ENCODE peak calls at places on chromosome 21, in five cellular contexts. V is hepatocyte, A is skeletal muscle cell, P is heart left ventricle, K is IMR-90. G is an unnamed sample.

GRCh38 chr21:46600978-46601377 is 3.9 kb downstream of the S100B start:
- DNase-seq in V (no peak), A (no peak), P (no peak), K (no peak), G (no peak)

GRCh38 chr21:45747802-45748445 is 104.4 kb downstream of the PCBP3 start:
- DNase-seq in V (peak), A (peak), P (no peak), K (peak), G (peak)

GRCh38 chr21:16239659-16240265 is 510.0 kb downstream of the USP25 start:
- DNase-seq in V (peak), A (no peak), P (no peak), K (no peak), G (peak)

GRCh38 chr21:34938079-34938764 is 110.9 kb downstream of the RUNX1 start:
- DNase-seq in V (no peak), A (no peak), P (no peak), K (peak), G (peak)

GRCh38 chr21:45466330-45467220 is 61.6 kb downstream of the COL18A1 start:
- DNase-seq in V (no peak), A (no peak), P (peak), K (no peak), G (no peak)

GRCh38 chr21:34526618-34527290 is 14.7 kb upstream of the KCNE1 start:
- DNase-seq in V (peak), A (peak), P (peak), K (peak), G (peak)

GRCh38 chr21:38938343-38938742 is 132.6 kb downstream of the ETS2 start:
- DNase-seq in V (no peak), A (no peak), P (no peak), K (peak), G (peak)

GRCh38 chr21:39452965-39453332 is 1.2 kb downstream of the SH3BGR start:
- DNase-seq in V (no peak), A (no peak), P (no peak), K (no peak), G (no peak)

GRCh38 chr21:38979271-38980196 is 173.8 kb downstream of the ETS2 start:
- DNase-seq in V (peak), A (no peak), P (no peak), K (peak), G (no peak)

GRCh38 chr21:15894596-15894995 is 164.8 kb downstream of the USP25 start:
- DNase-seq in V (no peak), A (no peak), P (no peak), K (peak), G (no peak)

GRCh38 chr21:20045197-20045596 is 953.0 kb upstream of the NCAM2 start:
- DNase-seq in V (no peak), A (no peak), P (no peak), K (no peak), G (no peak)

GRCh38 chr21:35217504-35218060 is 168.5 kb upstream of the RUNX1 start:
- DNase-seq in V (peak), A (no peak), P (no peak), K (peak), G (peak)

GRCh38 chr21:34330055-34330454 is 33.8 kb upstream of the KCNE2 start:
- DNase-seq in V (no peak), A (no peak), P (no peak), K (no peak), G (no peak)

GRCh38 chr21:43370091-43370658 is 56.8 kb downstream of the SIK1 start:
- DNase-seq in V (no peak), A (no peak), P (no peak), K (peak), G (no peak)

GRCh38 chr21:38365521-38365920 is 108.7 kb downstream of the KCNJ15 start:
- DNase-seq in V (no peak), A (no peak), P (no peak), K (no peak), G (no peak)

GRCh38 chr21:45513741-45514310 is 28.4 kb downstream of the SLC19A1 start:
- DNase-seq in V (no peak), A (no peak), P (peak), K (no peak), G (no peak)

GRCh38 chr21:26405071-26405470 is 168.0 kb downstream of the CYYR1 start:
- DNase-seq in V (peak), A (peak), P (no peak), K (peak), G (peak)

GRCh38 chr21:34545079-34545884 is 33.3 kb upstream of the KCNE1 start:
- DNase-seq in V (peak), A (no peak), P (peak), K (peak), G (peak)

GRCh38 chr21:39385299-39386145 is 36.6 kb upstream of the HMGN1 start:
- DNase-seq in V (no peak), A (peak), P (peak), K (peak), G (no peak)

GRCh38 chr21:20662523-20662922 is 335.7 kb upstream of the NCAM2 start:
- DNase-seq in V (no peak), A (no peak), P (no peak), K (no peak), G (no peak)

GRCh38 chr21:15422761-15423160 is 307.0 kb upstream of the USP25 start:
- DNase-seq in V (no peak), A (peak), P (no peak), K (peak), G (peak)

GRCh38 chr21:19792004-19792403 is 1206.2 kb upstream of the NCAM2 start:
- DNase-seq in V (no peak), A (no peak), P (no peak), K (no peak), G (no peak)

DNA sequence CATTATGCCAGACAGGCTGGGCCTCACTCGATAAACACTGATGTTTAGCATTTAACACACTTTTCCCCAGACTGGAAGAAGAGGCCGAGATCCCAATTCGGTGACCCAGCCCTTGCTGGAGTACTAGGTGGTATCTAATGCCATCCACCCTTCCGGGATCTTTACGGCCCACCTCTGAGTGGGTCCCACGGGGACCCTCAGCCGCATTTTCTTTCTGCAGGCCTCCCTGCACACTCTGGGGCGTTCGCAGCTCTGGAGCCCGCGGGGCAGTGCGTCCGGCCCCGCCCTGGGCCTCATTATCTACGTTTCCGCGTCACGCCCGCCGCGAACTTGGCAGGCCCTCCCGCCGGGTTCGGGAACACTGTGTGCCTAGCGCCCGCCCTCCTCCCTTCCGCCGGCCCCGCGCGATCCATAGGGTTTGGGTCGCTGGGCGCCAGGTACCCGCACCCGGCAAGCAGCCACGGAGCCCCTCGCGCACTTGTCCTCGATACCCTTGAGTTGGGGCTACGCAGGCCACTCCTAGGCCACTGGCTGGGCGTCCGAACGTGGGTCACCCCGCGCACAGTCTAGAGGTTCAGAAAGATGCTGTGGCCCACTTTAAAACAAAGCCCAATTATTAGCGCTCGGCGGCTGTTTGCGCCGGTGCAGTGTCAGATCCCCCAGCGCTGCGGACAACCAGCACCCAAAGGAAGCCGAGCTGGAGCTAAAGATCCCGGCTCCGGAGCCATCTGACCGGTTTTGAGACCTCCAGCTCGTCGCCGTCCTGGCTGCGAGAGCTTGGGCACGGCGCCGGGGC is 942 bp upstream of the EVA1C start:
- DNase-seq in V (peak), A (no peak), P (peak), K (peak), G (peak)
- H3K4me3 ChIP-seq in V (peak), A (peak), P (peak), K (peak), G (peak)

GRCh38 chr21:36709030-36709867 is 10.3 kb downstream of the SIM2 start:
- DNase-seq in V (no peak), A (no peak), P (no peak), K (no peak), G (no peak)
- H3K4me3 ChIP-seq in V (no peak), A (peak), P (no peak), K (no peak), G (no peak)

DNA sequence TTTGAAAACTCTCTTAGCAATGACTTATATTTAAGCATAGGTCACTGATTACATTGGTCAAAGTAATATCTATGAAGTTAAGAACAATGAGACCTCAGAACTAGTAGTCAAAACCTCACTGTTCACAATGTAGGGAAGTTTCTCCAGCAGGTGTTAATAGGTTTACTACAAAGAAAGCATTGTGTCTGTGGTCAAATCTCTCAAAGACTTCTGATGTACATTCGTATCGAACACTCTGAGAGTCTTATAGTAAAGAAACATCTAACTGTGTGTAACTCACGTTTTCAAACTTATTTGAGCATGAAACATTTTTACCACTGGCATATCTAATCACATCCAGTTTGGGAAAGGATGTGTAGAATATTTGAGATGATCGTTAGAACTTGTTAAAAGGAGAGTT is 76.0 kb downstream of the MAP3K7CL start:
- DNase-seq in V (no peak), A (no peak), P (no peak), K (no peak), G (no peak)
- H3K4me3 ChIP-seq in V (no peak), A (no peak), P (no peak), K (no peak), G (no peak)

DNA sequence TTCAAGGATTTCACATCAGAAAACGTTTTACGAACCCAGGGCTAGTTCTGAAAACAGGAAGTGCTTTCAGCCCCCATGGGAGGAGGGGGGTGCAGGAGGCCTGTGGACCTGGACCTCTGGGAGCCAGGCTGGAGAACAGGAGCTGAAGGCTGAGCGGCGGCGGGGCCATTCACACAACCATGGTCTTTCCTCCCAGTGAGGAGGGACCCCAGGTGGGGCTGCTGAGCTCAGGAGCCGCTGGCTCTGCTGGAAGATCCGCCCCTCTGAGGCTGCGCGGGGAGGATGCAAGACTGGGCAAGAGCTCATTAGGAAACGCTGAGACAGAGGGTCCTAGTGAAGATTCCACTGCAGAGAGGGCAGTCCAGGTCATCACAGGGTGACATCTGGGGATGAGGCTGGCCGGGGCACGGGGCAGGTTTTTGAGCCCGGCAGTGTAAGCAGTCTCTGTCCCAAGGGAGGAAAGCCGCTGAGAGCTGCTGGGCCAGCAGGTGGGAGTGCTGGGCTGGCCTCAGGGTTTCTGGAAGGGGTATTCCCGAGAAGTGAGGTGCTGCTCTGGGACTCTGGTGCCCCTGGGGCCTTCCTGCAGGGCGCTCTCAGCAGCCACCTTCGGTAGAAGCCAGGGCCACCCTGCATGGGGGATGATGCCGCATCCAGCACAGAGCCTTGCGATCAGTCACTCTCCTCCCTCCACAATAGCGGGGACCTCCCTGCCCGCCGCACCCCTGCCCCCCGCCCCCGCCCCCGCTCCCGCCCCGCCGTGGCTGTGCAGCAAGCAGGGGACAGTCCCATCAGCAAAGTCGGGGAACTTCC is 7.5 kb downstream of the MX2 start:
- DNase-seq in V (peak), A (no peak), P (peak), K (no peak), G (peak)
- H3K4me3 ChIP-seq in V (no peak), A (no peak), P (peak), K (no peak), G (peak)

GRCh38 chr21:31553926-31554325 is 105.6 kb upstream of the SOD1 start:
- DNase-seq in V (no peak), A (no peak), P (no peak), K (no peak), G (no peak)
- H3K4me3 ChIP-seq in V (no peak), A (no peak), P (no peak), K (no peak), G (no peak)

GRCh38 chr21:31593161-31593560 is 66.3 kb upstream of the SOD1 start:
- DNase-seq in V (no peak), A (no peak), P (peak), K (no peak), G (peak)

GRCh38 chr21:31586118-31586517 is 73.4 kb upstream of the SOD1 start:
- DNase-seq in V (no peak), A (no peak), P (no peak), K (no peak), G (no peak)

GRCh38 chr21:31592501-31592900 is 67.0 kb upstream of the SOD1 start:
- DNase-seq in V (no peak), A (no peak), P (no peak), K (no peak), G (no peak)

GRCh38 chr21:31594279-31594678 is 65.2 kb upstream of the SOD1 start:
- DNase-seq in V (no peak), A (no peak), P (no peak), K (no peak), G (no peak)

DNA sequence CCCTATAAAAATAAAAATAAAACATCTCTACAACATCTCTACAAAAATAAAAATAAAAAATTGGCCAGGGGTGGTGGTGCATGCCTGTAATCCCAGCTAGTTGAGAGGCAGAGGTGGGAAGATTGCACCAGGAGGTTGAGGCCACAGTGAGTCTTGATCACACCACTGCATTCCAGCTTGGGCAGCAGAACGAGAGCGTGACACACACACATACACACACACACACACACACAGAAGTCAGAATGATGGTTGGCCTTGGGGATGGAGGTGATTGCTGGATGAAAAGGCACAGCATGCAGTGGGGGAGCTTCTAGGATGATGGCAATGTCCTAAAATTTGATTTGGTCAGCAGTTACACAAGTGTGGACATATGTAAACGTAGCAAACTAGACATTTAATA is 69.7 kb upstream of the SOD1 start:
- DNase-seq in V (no peak), A (no peak), P (no peak), K (no peak), G (no peak)
- H3K4me3 ChIP-seq in V (no peak), A (no peak), P (no peak), K (no peak), G (no peak)